ENCODE peak calls at places on chromosomes 13 and 19, in five cellular contexts. F is A172, O is nephron progenitor cell, M is non-pigmented ciliary epithelial cell, H is NCI-H1436. D is an unnamed sample.
A peak's percentile ranks its signal among the peaks of the same experiment; 100 is the strongest.

GRCh38 chr13:99256709-99257108 is 1.5 kb downstream of the GPR18 start:
- DNase-seq in F (no peak), O (no peak), M (peak; percentile 34), H (no peak), D (no peak)

GRCh38 chr13:28466151-28466550 is 28.8 kb downstream of the FLT1 start:
- DNase-seq in F (no peak), O (no peak), M (no peak), H (no peak), D (no peak)

GRCh38 chr19:5958851-5959122 is 19.2 kb downstream of the RANBP3 start:
- DNase-seq in F (no peak), O (no peak), M (no peak), H (no peak), D (no peak)

GRCh38 chr13:52162279-52163101 is 3.1 kb upstream of the NEK3 start:
- DNase-seq in F (peak; percentile 74), O (no peak), M (no peak), H (no peak), D (no peak)

GRCh38 chr13:31951215-31951678 is 80.3 kb upstream of the FRY start:
- DNase-seq in F (peak; percentile 19), O (no peak), M (no peak), H (no peak), D (no peak)

GRCh38 chr19:5364674-5365073 is 24.1 kb upstream of the PTPRS start:
- DNase-seq in F (no peak), O (no peak), M (no peak), H (no peak), D (no peak)

GRCh38 chr19:3785938-3786824 is at the start of gene MATK:
- DNase-seq in F (no peak), O (no peak), M (no peak), H (no peak), D (no peak)

GRCh38 chr19:5803441-5803751 is 1.5 kb upstream of the NRTN start:
- DNase-seq in F (no peak), O (no peak), M (no peak), H (no peak), D (no peak)

GRCh38 chr13:110311721-110312668 is 4.9 kb downstream of the COL4A2 start:
- DNase-seq in F (no peak), O (no peak), M (no peak), H (no peak), D (no peak)

GRCh38 chr19:39918183-39918651 is 16.2 kb downstream of the FCGBP start:
- DNase-seq in F (no peak), O (no peak), M (no peak), H (no peak), D (no peak)

GRCh38 chr19:6000228-6000847 is 22.4 kb upstream of the RANBP3 start:
- DNase-seq in F (no peak), O (no peak), M (no peak), H (no peak), D (no peak)

GRCh38 chr19:1608414-1609391 is 3.4 kb upstream of the UQCR11 start:
- DNase-seq in F (peak; percentile 76), O (no peak), M (no peak), H (no peak), D (no peak)

GRCh38 chr13:26386026-26386425 is 132.1 kb downstream of the CDK8 start:
- DNase-seq in F (no peak), O (no peak), M (no peak), H (no peak), D (no peak)

GRCh38 chr13:81048026-81048461 is 707.1 kb upstream of the SPRY2 start:
- DNase-seq in F (peak; percentile 4), O (no peak), M (no peak), H (no peak), D (no peak)

GRCh38 chr19:49488863-49489537 is 1.6 kb downstream of the RPL13A start:
- DNase-seq in F (no peak), O (no peak), M (no peak), H (no peak), D (no peak)

GRCh38 chr13:43309301-43309700 is 285.9 kb downstream of the DNAJC15 start:
- DNase-seq in F (no peak), O (no peak), M (no peak), H (no peak), D (no peak)

GRCh38 chr13:50646070-50646469 is 197.4 kb downstream of the DLEU7 start:
- DNase-seq in F (no peak), O (no peak), M (no peak), H (no peak), D (no peak)

GRCh38 chr19:30222993-30223865 is 149.0 kb upstream of the ZNF536 start:
- DNase-seq in F (no peak), O (peak; percentile 48), M (no peak), H (no peak), D (no peak)

GRCh38 chr13:32267836-32268439 is 47.2 kb downstream of the ZAR1L start:
- DNase-seq in F (no peak), O (no peak), M (no peak), H (no peak), D (no peak)

GRCh38 chr13:94483970-94484369 is 4.5 kb upstream of the DCT start:
- DNase-seq in F (no peak), O (no peak), M (no peak), H (no peak), D (no peak)

GRCh38 chr13:36082396-36082795 is 48.8 kb downstream of the DCLK1 start:
- DNase-seq in F (no peak), O (no peak), M (no peak), H (no peak), D (no peak)

GRCh38 chr13:101018720-101019119 is 344.1 kb upstream of the TMTC4 start:
- DNase-seq in F (peak; percentile 95), O (no peak), M (peak; percentile 47), H (no peak), D (peak; percentile 43)

GRCh38 chr19:5956728-5957127 is 21.2 kb downstream of the RANBP3 start:
- DNase-seq in F (no peak), O (no peak), M (no peak), H (no peak), D (no peak)

GRCh38 chr19:8251025-8251472 is 41.9 kb downstream of the CERS4 start:
- DNase-seq in F (no peak), O (no peak), M (no peak), H (no peak), D (no peak)

GRCh38 chr13:97913206-97913605 is 40.3 kb upstream of the IPO5 start:
- DNase-seq in F (no peak), O (no peak), M (no peak), H (no peak), D (no peak)

GRCh38 chr13:105395041-105395440 is 1140.4 kb downstream of the EFNB2 start:
- DNase-seq in F (no peak), O (no peak), M (no peak), H (no peak), D (no peak)

GRCh38 chr13:101258071-101258470 is 158.2 kb downstream of the NALCN start:
- DNase-seq in F (peak; percentile 99), O (peak; percentile 38), M (peak; percentile 82), H (peak; percentile 61), D (peak; percentile 97)

GRCh38 chr19:664913-665443 is 2.0 kb upstream of the RNF126 start:
- DNase-seq in F (peak; percentile 70), O (peak; percentile 97), M (no peak), H (peak; percentile 88), D (no peak)

GRCh38 chr19:3969435-3970312 is 1.2 kb downstream of the DAPK3 start:
- DNase-seq in F (peak; percentile 91), O (peak; percentile 32), M (no peak), H (no peak), D (no peak)

GRCh38 chr19:33524024-33524664 is 2.6 kb upstream of the PEPD start:
- DNase-seq in F (no peak), O (peak; percentile 16), M (no peak), H (no peak), D (no peak)